ENCODE peak calls at places on chromosomes 7 and 10, in nine cellular contexts. O is WERI-Rb-1, Z is dorsolateral prefrontal cortex, H is OCI-LY7, E is right lobe of liver, B is adipocyte, W is brain microvascular endothelial cell, V is esophagus squamous epithelium, S is uterus. Y is an unnamed sample.

GRCh38 chr7:130329466-130329865 is 15.2 kb upstream of the CPA5 start:
- DNase-seq in O (no peak), Z (no peak), H (no peak), E (no peak), B (no peak), W (no peak), V (no peak), S (no peak), Y (no peak)

GRCh38 chr7:44489955-44490350 is 505 bp downstream of the NUDCD3 start:
- DNase-seq in O (no peak), Z (no peak), H (no peak), E (no peak), B (peak), W (peak), V (no peak), S (no peak), Y (no peak)

GRCh38 chr10:58268454-58268945 is 462 bp upstream of the CISD1 start:
- DNase-seq in O (no peak), Z (no peak), H (no peak), E (no peak), B (no peak), W (no peak), V (no peak), S (no peak), Y (no peak)

GRCh38 chr7:24609059-24609458 is 35.8 kb downstream of the PALS2 start:
- DNase-seq in O (no peak), Z (no peak), H (no peak), E (no peak), B (no peak), W (peak), V (no peak), S (no peak), Y (no peak)

GRCh38 chr10:126500866-126501265 is 112.6 kb upstream of the ADAM12 start:
- DNase-seq in O (no peak), Z (no peak), H (no peak), E (no peak), B (peak), W (peak), V (no peak), S (no peak), Y (peak)

GRCh38 chr10:69951658-69952057 is 101.0 kb upstream of the MACROH2A2 start:
- DNase-seq in O (no peak), Z (no peak), H (no peak), E (no peak), B (no peak), W (no peak), V (no peak), S (no peak), Y (no peak)

GRCh38 chr7:44286618-44287487 is 38.5 kb downstream of the CAMK2B start:
- DNase-seq in O (peak), Z (peak), H (no peak), E (peak), B (no peak), W (no peak), V (no peak), S (peak), Y (no peak)

GRCh38 chr10:656883-657282 is 32.6 kb downstream of the DIP2C start:
- DNase-seq in O (no peak), Z (no peak), H (no peak), E (no peak), B (no peak), W (no peak), V (no peak), S (no peak), Y (no peak)

GRCh38 chr7:44062180-44062902 is 3.0 kb downstream of the PGAM2 start:
- DNase-seq in O (no peak), Z (peak), H (no peak), E (peak), B (no peak), W (no peak), V (no peak), S (no peak), Y (no peak)

GRCh38 chr7:1505731-1506550 is 1.8 kb upstream of the INTS1 start:
- DNase-seq in O (peak), Z (peak), H (peak), E (peak), B (no peak), W (no peak), V (no peak), S (no peak), Y (no peak)

GRCh38 chr7:133053321-133053891 is 28.5 kb downstream of the CHCHD3 start:
- DNase-seq in O (no peak), Z (no peak), H (no peak), E (no peak), B (peak), W (peak), V (no peak), S (peak), Y (peak)

GRCh38 chr7:116726149-116726548 is 54.2 kb downstream of the MET start:
- DNase-seq in O (no peak), Z (no peak), H (no peak), E (no peak), B (no peak), W (no peak), V (no peak), S (no peak), Y (no peak)

GRCh38 chr10:7288060-7288690 is 122.7 kb downstream of the SFMBT2 start:
- DNase-seq in O (no peak), Z (no peak), H (no peak), E (no peak), B (no peak), W (no peak), V (no peak), S (no peak), Y (no peak)

GRCh38 chr7:57867884-57868701 is 418.1 kb downstream of the ZNF716 start:
- DNase-seq in O (no peak), Z (no peak), H (no peak), E (peak), B (no peak), W (no peak), V (no peak), S (no peak), Y (no peak)
- H3K4me3 ChIP-seq in O (no peak), Z (no peak), H (no peak), E (peak), B (peak), W (peak), V (peak), S (no peak), Y (peak)

DNA sequence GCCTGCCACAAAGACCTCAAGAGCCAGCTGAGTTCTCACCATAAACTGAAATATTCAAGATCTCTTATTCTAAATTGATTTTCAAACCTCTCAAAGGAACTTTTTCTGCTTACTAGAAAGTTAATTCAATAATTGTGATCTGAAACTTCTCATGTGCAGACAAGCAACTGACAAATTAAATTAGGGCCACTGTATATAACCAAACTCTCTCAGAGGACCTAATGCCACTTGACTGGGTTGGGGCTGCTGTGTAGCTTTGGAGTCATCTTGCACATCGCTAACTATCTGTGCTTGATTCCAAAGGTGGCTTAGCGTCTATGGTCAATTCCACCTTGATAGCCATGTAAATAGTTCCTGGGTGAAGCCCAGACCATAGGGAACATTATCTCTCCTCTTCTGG is 345.2 kb downstream of the GPR37 start:
- DNase-seq in O (no peak), Z (no peak), H (no peak), E (no peak), B (no peak), W (no peak), V (no peak), S (no peak), Y (no peak)
- H3K4me3 ChIP-seq in O (no peak), Z (no peak), H (no peak), E (no peak), B (no peak), W (no peak), V (no peak), S (no peak), Y (no peak)

GRCh38 chr10:34850036-34850435 is 34.9 kb upstream of the PARD3 start:
- DNase-seq in O (no peak), Z (no peak), H (no peak), E (no peak), B (no peak), W (no peak), V (no peak), S (no peak), Y (no peak)

GRCh38 chr10:34858003-34858402 is 42.9 kb upstream of the PARD3 start:
- DNase-seq in O (no peak), Z (no peak), H (no peak), E (no peak), B (no peak), W (no peak), V (no peak), S (no peak), Y (no peak)

GRCh38 chr10:34850558-34850957 is 35.5 kb upstream of the PARD3 start:
- DNase-seq in O (no peak), Z (no peak), H (no peak), E (no peak), B (no peak), W (no peak), V (no peak), S (no peak), Y (no peak)

GRCh38 chr10:34853357-34853756 is 38.3 kb upstream of the PARD3 start:
- DNase-seq in O (no peak), Z (no peak), H (no peak), E (no peak), B (no peak), W (no peak), V (no peak), S (no peak), Y (no peak)

GRCh38 chr10:34854147-34854601 is 39.1 kb upstream of the PARD3 start:
- DNase-seq in O (no peak), Z (no peak), H (no peak), E (no peak), B (peak), W (peak), V (no peak), S (peak), Y (peak)
- H3K4me3 ChIP-seq in O (no peak), Z (no peak), H (no peak), E (no peak), B (peak), W (no peak), V (no peak), S (no peak), Y (peak)

GRCh38 chr7:128697301-128697905 is 25.3 kb downstream of the GARIN1A start:
- DNase-seq in O (no peak), Z (no peak), H (peak), E (no peak), B (peak), W (peak), V (peak), S (no peak), Y (peak)
- H3K4me3 ChIP-seq in O (no peak), Z (peak), H (peak), E (peak), B (peak), W (peak), V (peak), S (no peak), Y (peak)

GRCh38 chr10:30437039-30437781 is 3.2 kb downstream of the MAP3K8 start:
- DNase-seq in O (no peak), Z (no peak), H (peak), E (no peak), B (peak), W (peak), V (no peak), S (no peak), Y (no peak)
- H3K4me3 ChIP-seq in O (no peak), Z (peak), H (peak), E (no peak), B (peak), W (peak), V (peak), S (peak), Y (peak)

GRCh38 chr7:101294832-101295121 is 26.8 kb downstream of the IFT22 start:
- DNase-seq in O (no peak), Z (no peak), H (no peak), E (no peak), B (no peak), W (no peak), V (no peak), S (no peak), Y (no peak)

GRCh38 chr7:101300465-101301376 is 20.9 kb downstream of the IFT22 start:
- DNase-seq in O (no peak), Z (no peak), H (no peak), E (no peak), B (no peak), W (no peak), V (no peak), S (no peak), Y (no peak)

GRCh38 chr7:101302641-101303101 is 18.9 kb downstream of the IFT22 start:
- DNase-seq in O (no peak), Z (no peak), H (no peak), E (no peak), B (no peak), W (no peak), V (no peak), S (no peak), Y (no peak)

GRCh38 chr7:101303102-101303701 is 18.4 kb downstream of the IFT22 start:
- DNase-seq in O (no peak), Z (no peak), H (no peak), E (no peak), B (no peak), W (no peak), V (no peak), S (no peak), Y (no peak)

DNA sequence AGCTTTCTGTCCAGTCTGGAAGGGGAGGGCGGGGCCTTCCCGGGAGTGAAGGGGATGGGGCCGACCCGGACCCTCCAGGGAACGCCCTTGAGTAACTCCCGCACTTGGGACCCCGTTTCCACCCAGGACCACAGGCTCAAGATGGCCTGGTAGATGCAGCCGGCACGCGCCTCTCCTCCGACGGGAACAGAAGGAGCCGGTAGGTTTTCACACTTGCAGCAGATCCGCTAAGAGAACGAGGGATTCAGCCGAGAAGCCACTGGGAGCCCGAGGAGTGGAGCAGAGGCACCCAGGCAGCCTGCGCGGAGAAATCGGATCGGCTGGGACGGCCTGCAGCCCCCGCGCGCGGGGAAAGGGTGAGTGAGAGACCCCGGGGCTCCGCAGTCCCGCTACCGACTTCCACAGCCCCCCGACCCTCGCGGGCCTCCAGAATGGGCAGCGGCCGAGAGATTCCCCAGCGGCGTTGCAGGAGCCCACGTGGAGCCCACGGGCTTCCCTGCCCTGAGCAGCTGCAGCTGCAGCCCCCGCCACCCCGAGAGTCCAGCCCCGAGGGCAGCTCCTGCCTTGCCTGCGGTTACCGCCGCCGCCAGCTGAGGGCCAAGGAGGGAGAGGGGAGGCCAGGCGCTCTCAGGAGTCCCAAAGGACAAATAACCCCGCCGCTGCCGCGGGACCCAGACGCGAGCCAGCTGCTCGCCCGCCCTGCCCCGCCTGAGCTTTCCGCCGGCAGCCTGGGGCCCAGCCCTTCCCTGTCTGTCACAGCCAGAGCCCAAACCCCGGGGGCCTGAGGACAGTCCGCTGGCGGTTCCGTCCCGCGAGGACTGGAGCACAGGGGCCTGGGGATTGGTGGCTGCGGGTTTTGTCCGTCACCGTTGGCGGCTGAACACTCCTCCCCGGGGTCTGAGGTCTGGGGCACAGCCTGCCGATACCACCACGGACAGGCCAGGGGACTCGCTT is 21.8 kb downstream of the IFT22 start:
- DNase-seq in O (peak), Z (no peak), H (no peak), E (no peak), B (peak), W (no peak), V (no peak), S (no peak), Y (no peak)
- H3K4me3 ChIP-seq in O (peak), Z (no peak), H (no peak), E (no peak), B (no peak), W (no peak), V (no peak), S (no peak), Y (no peak)

GRCh38 chr7:155203059-155203881 is 94.4 kb upstream of the INSIG1 start:
- DNase-seq in O (no peak), Z (no peak), H (no peak), E (peak), B (no peak), W (no peak), V (no peak), S (no peak), Y (no peak)

GRCh38 chr7:155203882-155204691 is 93.6 kb upstream of the INSIG1 start:
- DNase-seq in O (no peak), Z (no peak), H (no peak), E (no peak), B (no peak), W (no peak), V (no peak), S (no peak), Y (no peak)

GRCh38 chr7:155198901-155199845 is 98.5 kb upstream of the INSIG1 start:
- DNase-seq in O (no peak), Z (no peak), H (no peak), E (peak), B (no peak), W (peak), V (no peak), S (no peak), Y (no peak)

GRCh38 chr7:155202106-155202871 is 95.4 kb upstream of the INSIG1 start:
- DNase-seq in O (no peak), Z (no peak), H (no peak), E (peak), B (no peak), W (no peak), V (no peak), S (no peak), Y (no peak)

GRCh38 chr7:155201325-155202087 is 96.2 kb upstream of the INSIG1 start:
- DNase-seq in O (no peak), Z (no peak), H (no peak), E (peak), B (no peak), W (no peak), V (no peak), S (no peak), Y (no peak)
- H3K4me3 ChIP-seq in O (no peak), Z (no peak), H (no peak), E (no peak), B (no peak), W (no peak), V (no peak), S (no peak), Y (no peak)

GRCh38 chr10:99913831-99914235 is 95.9 kb downstream of the DNMBP start:
- DNase-seq in O (no peak), Z (no peak), H (no peak), E (no peak), B (no peak), W (no peak), V (no peak), S (no peak), Y (peak)
- H3K4me3 ChIP-seq in O (peak), Z (no peak), H (no peak), E (no peak), B (no peak), W (no peak), V (peak), S (no peak), Y (peak)

Y was measured in astrocyte of the cerebellum.